ENCODE peak calls at places on chromosome 10, in seven cellular contexts. J is A673, N is astrocyte, F is fibroblast of mammary gland, V is small intestine, C is PC-3, D is AG09309. E is an unnamed sample.

GRCh38 chr10:14508725-14509124 is 178.0 kb upstream of the FRMD4A start:
- DNase-seq in V (no peak), N (no peak), J (no peak), C (no peak), F (peak), D (no peak), E (no peak)

GRCh38 chr10:58184120-58184670 is 83.5 kb downstream of the IPMK start:
- DNase-seq in D (peak), V (no peak), N (no peak), F (no peak), C (no peak), J (no peak), E (no peak)

GRCh38 chr10:4354382-4354812 is 471.6 kb upstream of the AKR1E2 start:
- DNase-seq in J (no peak), V (no peak), N (peak), D (peak), F (peak), C (peak), E (no peak)

GRCh38 chr10:88499569-88500470 is 83.3 kb downstream of the RNLS start:
- DNase-seq in N (peak), C (no peak), D (no peak), V (no peak), J (no peak), F (peak), E (no peak)

GRCh38 chr10:6068006-6068405 is 5.8 kb upstream of the IL2RA start:
- DNase-seq in F (no peak), J (no peak), D (no peak), V (no peak), C (no peak), N (no peak), E (no peak)

GRCh38 chr10:77622822-77623410 is 14.7 kb downstream of the KCNMA1 start:
- DNase-seq in F (no peak), C (no peak), V (no peak), D (no peak), J (no peak), N (no peak), E (no peak)

GRCh38 chr10:22791655-22792054 is 77.3 kb upstream of the PIP4K2A start:
- DNase-seq in V (no peak), F (no peak), D (no peak), N (no peak), C (no peak), J (peak), E (no peak)

GRCh38 chr10:132229834-132230556 is 43.2 kb downstream of the DPYSL4 start:
- DNase-seq in J (no peak), V (peak), D (no peak), N (no peak), C (no peak), F (no peak), E (no peak)

GRCh38 chr10:132829403-132829802 is 43.5 kb upstream of the NKX6-2 start:
- DNase-seq in C (no peak), N (no peak), J (no peak), V (no peak), F (no peak), D (no peak), E (no peak)

GRCh38 chr10:6046458-6047325 is 15.5 kb downstream of the IL2RA start:
- DNase-seq in N (no peak), V (no peak), J (no peak), D (no peak), C (no peak), F (no peak), E (no peak)

GRCh38 chr10:103849880-103850571 is 5.3 kb downstream of the SH3PXD2A start:
- DNase-seq in N (peak), J (no peak), C (peak), F (peak), D (no peak), V (no peak), E (no peak)

GRCh38 chr10:67818323-67818722 is 19.7 kb downstream of the DNAJC12 start:
- DNase-seq in J (peak), C (peak), D (no peak), V (no peak), F (peak), N (peak), E (no peak)

GRCh38 chr10:132058111-132058745 is 7.5 kb upstream of the JAKMIP3 start:
- DNase-seq in J (no peak), F (no peak), N (no peak), D (no peak), V (no peak), C (peak), E (no peak)

GRCh38 chr10:117130862-117131389 is 7.1 kb downstream of the VAX1 start:
- DNase-seq in J (no peak), C (no peak), V (no peak), D (no peak), N (no peak), F (no peak), E (no peak)

GRCh38 chr10:12081879-12082560 is 13.3 kb downstream of the DHTKD1 start:
- DNase-seq in D (no peak), J (no peak), C (peak), V (no peak), N (peak), F (peak), E (no peak)

GRCh38 chr10:98323221-98324164 is 55.5 kb upstream of the LOXL4 start:
- DNase-seq in V (peak), J (no peak), F (peak), N (peak), D (peak), C (peak), E (no peak)

GRCh38 chr10:48792687-48793096 is 108.0 kb downstream of the WDFY4 start:
- DNase-seq in F (peak), N (peak), V (no peak), J (no peak), C (peak), D (peak), E (no peak)

GRCh38 chr10:89633484-89633883 is 11.6 kb downstream of the PANK1 start:
- DNase-seq in C (peak), V (no peak), F (peak), J (no peak), D (peak), N (peak), E (no peak)

GRCh38 chr10:3166496-3167290 is 5.9 kb downstream of the PITRM1 start:
- DNase-seq in J (no peak), C (no peak), F (no peak), D (no peak), N (no peak), V (no peak), E (no peak)

GRCh38 chr10:60731134-60731883 is 47.0 kb upstream of the CDK1 start:
- DNase-seq in C (peak), F (no peak), J (no peak), V (peak), N (no peak), D (no peak), E (peak)

GRCh38 chr10:784759-785538 is 95.5 kb upstream of the DIP2C start:
- DNase-seq in C (peak), J (peak), D (peak), F (peak), V (peak), N (peak), E (no peak)

GRCh38 chr10:123502983-123503382 is 163.2 kb upstream of the GPR26 start:
- DNase-seq in F (no peak), N (no peak), C (no peak), D (no peak), V (no peak), J (no peak), E (no peak)

GRCh38 chr10:96890172-96890513 is 58.0 kb downstream of the LCOR start:
- DNase-seq in D (no peak), N (no peak), V (peak), J (no peak), C (peak), F (no peak), E (no peak)

GRCh38 chr10:27687808-27688207 is 57.8 kb downstream of the MKX start:
- DNase-seq in J (no peak), F (no peak), V (no peak), N (no peak), C (no peak), D (no peak), E (no peak)
- H3K4me3 ChIP-seq in J (no peak), F (no peak), V (no peak), N (no peak), C (no peak), D (no peak), E (no peak)

GRCh38 chr10:110865804-110866482 is 5.8 kb upstream of the PDCD4 start:
- DNase-seq in D (no peak), V (no peak), C (no peak), F (no peak), J (no peak), N (no peak), E (no peak)
- H3K4me3 ChIP-seq in D (no peak), V (no peak), C (peak), F (no peak), J (no peak), N (no peak), E (no peak)

DNA sequence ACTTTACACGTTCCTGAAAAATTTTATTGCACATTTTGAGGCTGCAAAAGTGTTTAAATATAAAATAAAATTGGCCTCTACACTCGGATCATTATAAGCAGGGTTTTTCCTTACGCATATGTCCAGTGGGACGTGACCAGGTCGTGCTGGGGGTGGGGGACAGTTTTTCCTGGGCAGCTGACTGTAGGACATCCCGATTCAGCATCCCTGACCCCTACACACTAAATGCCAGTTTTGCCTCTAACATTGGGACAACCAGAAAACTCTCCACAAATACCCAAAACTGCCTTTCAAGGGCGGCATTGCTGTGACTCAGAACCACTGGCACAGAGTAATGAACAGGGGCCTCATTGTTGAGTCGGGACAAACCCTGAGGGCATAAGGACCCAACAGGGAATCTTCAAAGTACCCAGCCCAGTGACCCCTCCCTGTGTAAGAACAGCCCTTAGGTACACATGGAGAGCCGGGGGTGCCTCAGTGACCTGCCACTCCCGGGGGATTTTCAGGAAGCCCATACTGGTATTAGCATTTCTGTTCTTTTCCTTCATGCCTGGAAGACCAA is 170.6 kb downstream of the ARHGAP21 start:
- DNase-seq in J (no peak), V (no peak), D (no peak), N (no peak), C (peak), F (no peak), E (no peak)
- H3K4me3 ChIP-seq in J (no peak), V (no peak), D (no peak), N (no peak), C (no peak), F (no peak), E (no peak)

DNA sequence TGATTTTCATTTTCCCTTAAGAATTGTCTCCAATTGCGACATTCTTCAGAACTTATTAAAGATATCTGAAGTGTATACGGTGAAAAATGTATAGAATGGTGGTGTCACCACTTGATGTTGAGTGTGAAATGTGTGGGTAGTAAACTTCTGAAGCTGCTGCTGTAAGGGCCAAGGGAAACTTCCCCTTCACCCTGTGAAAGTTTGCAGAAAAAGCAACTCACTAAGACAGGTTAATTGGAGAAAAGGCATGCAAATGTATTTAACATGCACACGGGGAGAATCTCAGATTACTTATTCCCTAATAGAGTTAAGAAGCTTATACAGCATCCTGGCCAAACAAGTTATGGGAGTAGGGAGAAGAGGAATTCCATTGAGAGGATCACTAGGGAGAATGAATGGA is 173.0 kb downstream of the NSUN6 start:
- DNase-seq in D (no peak), J (no peak), V (no peak), F (no peak), N (no peak), C (no peak), E (no peak)
- H3K4me3 ChIP-seq in D (no peak), J (no peak), V (no peak), F (no peak), N (no peak), C (no peak), E (no peak)

GRCh38 chr10:62911210-62911963 is 95.2 kb upstream of the EGR2 start:
- DNase-seq in D (no peak), J (no peak), F (no peak), N (no peak), V (no peak), C (no peak), E (no peak)
- H3K4me3 ChIP-seq in D (no peak), J (no peak), F (no peak), N (no peak), V (no peak), C (no peak), E (no peak)

GRCh38 chr10:87092356-87092860 is 2.2 kb downstream of the GLUD1 start:
- DNase-seq in N (peak), C (peak), F (peak), V (no peak), D (no peak), J (no peak), E (peak)
- H3K4me3 ChIP-seq in N (peak), C (peak), F (peak), V (peak), D (peak), J (peak), E (peak)

E was measured in CD4-positive, alpha-beta memory T cell.